ENCODE peak calls at places on chromosome 15, in five cellular contexts. F is transverse colon; K is GM04504; R is stimulated activated CD4-positive, alpha-beta T cell treated with anti-CD3 and anti-CD28 coated beads, Interleukin-1b, Interleukin-23, amount 100 ng/mL, for 1 hour; N is GM12878. D is an unnamed sample.

GRCh38 chr15:31387483-31388118 is 61.0 kb downstream of the KLF13 start:
- DNase-seq in F (no peak), K (peak), R (no peak), N (no peak), D (peak)

GRCh38 chr15:24848050-24848449 is 106.7 kb upstream of the SNRPN start:
- DNase-seq in F (no peak), K (no peak), R (no peak), N (no peak), D (peak)

GRCh38 chr15:48696627-48697312 is 51.3 kb upstream of the FBN1 start:
- DNase-seq in F (no peak), K (no peak), R (no peak), N (no peak), D (no peak)

GRCh38 chr15:90071220-90071807 is 31.0 kb downstream of the IDH2 start:
- DNase-seq in F (peak), K (peak), R (peak), N (peak), D (peak)

GRCh38 chr15:48168626-48169025 is 9.5 kb downstream of the MYEF2 start:
- DNase-seq in F (no peak), K (no peak), R (no peak), N (no peak), D (no peak)

GRCh38 chr15:98705070-98705469 is 56.7 kb downstream of the IGF1R start:
- DNase-seq in F (no peak), K (no peak), R (no peak), N (no peak), D (no peak)

GRCh38 chr15:79218588-79219200 is 63.8 kb upstream of the ANKRD34C start:
- DNase-seq in F (no peak), K (no peak), R (no peak), N (no peak), D (no peak)

GRCh38 chr15:99932676-99933402 is 199.6 kb upstream of the LYSMD4 start:
- DNase-seq in F (no peak), K (no peak), R (no peak), N (no peak), D (no peak)

GRCh38 chr15:94066811-94067210 is 164.6 kb upstream of the MCTP2 start:
- DNase-seq in F (no peak), K (no peak), R (no peak), N (no peak), D (no peak)

GRCh38 chr15:90004671-90005070 is 3.5 kb downstream of the ZNF710 start:
- DNase-seq in F (peak), K (peak), R (no peak), N (no peak), D (peak)

GRCh38 chr15:52289629-52290081 is 5.9 kb downstream of the MYO5C start:
- DNase-seq in F (peak), K (no peak), R (no peak), N (no peak), D (peak)

GRCh38 chr15:101172421-101173097 is 79.3 kb downstream of the CHSY1 start:
- DNase-seq in F (no peak), K (no peak), R (no peak), N (no peak), D (no peak)

GRCh38 chr15:25171111-25171811 is 216.5 kb downstream of the SNRPN start:
- DNase-seq in F (no peak), K (no peak), R (no peak), N (no peak), D (no peak)

GRCh38 chr15:23444269-23444668 is 2.8 kb downstream of the GOLGA6L2 start:
- DNase-seq in F (no peak), K (no peak), R (no peak), N (no peak), D (no peak)

GRCh38 chr15:69593981-69594966 is 141.7 kb downstream of the RPLP1 start:
- DNase-seq in F (peak), K (no peak), R (no peak), N (no peak), D (peak)

GRCh38 chr15:60708684-60709083 is 229.7 kb upstream of the ICE2 start:
- DNase-seq in F (no peak), K (no peak), R (no peak), N (no peak), D (peak)

GRCh38 chr15:78640840-78641733 is at the start of gene CHRNB4:
- DNase-seq in F (peak), K (no peak), R (no peak), N (no peak), D (no peak)

GRCh38 chr15:38941399-38941953 is 376.9 kb upstream of the RASGRP1 start:
- DNase-seq in F (no peak), K (peak), R (no peak), N (no peak), D (peak)

GRCh38 chr15:90762109-90762508 is 45.0 kb downstream of the BLM start:
- DNase-seq in F (peak), K (peak), R (no peak), N (no peak), D (no peak)

GRCh38 chr15:60326824-60327654 is 70.7 kb downstream of the ANXA2 start:
- DNase-seq in F (no peak), K (no peak), R (no peak), N (no peak), D (peak)

GRCh38 chr15:60800729-60801072 is 321.8 kb upstream of the ICE2 start:
- DNase-seq in F (no peak), K (no peak), R (no peak), N (no peak), D (no peak)

D was measured in Daoy.